ENCODE peak calls at places on chromosomes 16 and 17, in four cellular contexts. D, X, Y and V are unnamed samples.

GRCh38 chr16:4698321-4699029 is 5.1 kb downstream of the NUDT16L1 start:
- DNase-seq in X (no peak), D (peak; percentile 20), Y (no peak), V (no peak)

GRCh38 chr16:86733526-86734254 is 155.3 kb downstream of the FOXL1 start:
- DNase-seq in Y (no peak), X (no peak), D (no peak), V (no peak)

GRCh38 chr17:7841622-7842379 is 7.8 kb downstream of the KDM6B start:
- DNase-seq in D (peak; percentile 93), Y (peak; percentile 92), X (peak; percentile 79), V (peak; percentile 91)

GRCh38 chr17:74637912-74638311 is 14.4 kb upstream of the CD300E start:
- DNase-seq in X (no peak), D (no peak), Y (no peak), V (no peak)

GRCh38 chr17:81714412-81715106 is 2.5 kb downstream of the SLC25A10 start:
- DNase-seq in X (no peak), D (no peak), Y (no peak), V (no peak)

GRCh38 chr16:14564881-14565687 is 65.0 kb downstream of the PARN start:
- DNase-seq in D (no peak), X (no peak), Y (peak; percentile 46), V (no peak)

GRCh38 chr17:80017226-80018010 is 18.3 kb downstream of the TBC1D16 start:
- DNase-seq in D (no peak), Y (no peak), X (no peak), V (no peak)

GRCh38 chr17:51890710-51891109 is 267.8 kb downstream of the CA10 start:
- DNase-seq in Y (no peak), D (no peak), X (no peak), V (no peak)

GRCh38 chr16:12059216-12059769 is 82.8 kb downstream of the SNX29 start:
- DNase-seq in Y (no peak), X (no peak), D (no peak), V (no peak)

GRCh38 chr17:40555296-40556190 is 9.7 kb downstream of the CCR7 start:
- DNase-seq in Y (no peak), X (no peak), D (peak; percentile 16), V (peak; percentile 17)

GRCh38 chr17:59378621-59379194 is 47.3 kb downstream of the YPEL2 start:
- DNase-seq in Y (no peak), X (no peak), D (peak; percentile 60), V (no peak)

GRCh38 chr17:31593806-31594205 is 202.3 kb downstream of the RAB11FIP4 start:
- DNase-seq in Y (no peak), X (no peak), D (no peak), V (no peak)

GRCh38 chr17:32648450-32648849 is 161.7 kb downstream of the CDK5R1 start:
- DNase-seq in Y (no peak), D (no peak), X (no peak), V (no peak)

GRCh38 chr17:81870155-81870977 is 771 bp downstream of the ARHGDIA start:
- DNase-seq in X (no peak), D (peak; percentile 48), Y (peak; percentile 69), V (peak; percentile 40)

GRCh38 chr16:21197621-21198020 is 13.8 kb downstream of the ZP2 start:
- DNase-seq in D (no peak), Y (no peak), X (no peak), V (no peak)

GRCh38 chr16:48687421-48688038 is 77.5 kb upstream of the N4BP1 start:
- DNase-seq in Y (peak; percentile 70), X (peak; percentile 60), D (peak; percentile 18), V (peak; percentile 28)

GRCh38 chr17:14198575-14198974 is 38.1 kb downstream of the CDRT15 start:
- DNase-seq in D (no peak), Y (no peak), X (no peak), V (no peak)

GRCh38 chr17:40317345-40317873 is 8.4 kb downstream of the RARA start:
- DNase-seq in D (peak; percentile 72), X (peak; percentile 46), Y (peak; percentile 86), V (peak; percentile 50)

GRCh38 chr17:37322826-37323561 is 52.8 kb upstream of the C17orf78 start:
- DNase-seq in D (no peak), Y (no peak), X (no peak), V (no peak)

GRCh38 chr16:50505115-50505514 is 43.1 kb upstream of the NKD1 start:
- DNase-seq in D (no peak), Y (no peak), X (no peak), V (no peak)

GRCh38 chr16:50506543-50506937 is 41.7 kb upstream of the NKD1 start:
- DNase-seq in Y (no peak), D (no peak), X (no peak), V (no peak)

GRCh38 chr16:50505714-50506542 is 42.3 kb upstream of the NKD1 start:
- DNase-seq in Y (peak; percentile 15), X (no peak), D (no peak), V (no peak)

GRCh38 chr16:50507397-50507796 is 40.8 kb upstream of the NKD1 start:
- DNase-seq in D (no peak), X (no peak), Y (no peak), V (no peak)

DNA sequence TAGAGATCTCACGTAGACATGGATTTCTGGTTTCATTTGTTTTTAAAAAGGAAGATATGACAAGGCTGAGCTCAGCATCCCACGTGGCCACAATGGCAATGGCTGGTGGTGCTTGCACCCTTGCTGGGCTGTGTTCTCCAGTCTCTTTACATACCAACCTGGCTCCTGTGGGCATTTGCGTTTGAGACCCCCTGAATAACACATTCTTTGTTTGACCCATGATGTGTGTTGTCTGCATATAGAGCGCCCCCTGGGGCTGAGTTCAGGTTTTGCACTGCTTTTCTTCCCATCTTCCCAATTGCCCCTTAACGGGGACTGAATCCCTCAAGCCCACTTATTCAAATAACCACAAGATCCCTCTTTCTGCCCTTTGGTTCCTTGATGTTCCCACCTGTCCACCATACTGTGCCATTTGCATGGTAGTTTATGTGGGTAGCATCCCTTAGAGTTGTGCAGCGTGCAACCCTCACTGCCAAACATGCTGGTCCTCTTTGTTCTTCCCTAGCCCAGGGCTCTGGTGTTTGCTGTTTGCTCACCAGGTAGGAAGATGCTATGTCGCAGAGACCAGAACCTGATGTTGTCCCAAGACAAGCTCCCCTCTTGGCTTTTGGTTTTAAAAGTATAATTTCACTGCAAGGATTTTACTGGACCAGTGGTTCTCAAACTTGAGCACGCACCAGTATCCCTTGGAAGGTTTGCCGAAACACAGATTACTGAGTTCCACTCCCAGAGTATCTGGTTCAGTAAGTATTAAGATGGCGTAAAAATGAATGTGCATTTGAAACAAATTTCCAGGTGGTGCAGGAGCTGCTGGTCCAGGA is 38.5 kb upstream of the NKD1 start:
- DNase-seq in X (peak; percentile 40), Y (peak; percentile 11), D (no peak), V (peak; percentile 31)
- TF ChIP-seq CTCF in X (peak; percentile 97), Y (peak; percentile 34), D (no peak), V (peak; percentile 26)

GRCh38 chr17:17676752-17677151 is 4.5 kb upstream of the RAI1 start:
- DNase-seq in Y (no peak), D (no peak), X (no peak), V (no peak)
- H3K4me1 ChIP-seq in Y (peaks cover 10% of the 10 kb centered on the region), D (no peaks in the 10 kb centered on the region), X (peaks cover 23% of the 10 kb centered on the region), V (no peaks in the 10 kb centered on the region)

GRCh38 chr17:19648475-19649406 is at the start of gene ALDH3A2:
- DNase-seq in D (peak; percentile 97), Y (peak; percentile 99), X (peak; percentile 85), V (peak; percentile 97)
- TF ChIP-seq CTCF in D (peak; percentile 9), Y (peak; percentile 26), X (peak; percentile 17), V (no peak)

GRCh38 chr17:78344666-78345065 is 15.2 kb downstream of the SOCS3 start:
- DNase-seq in Y (no peak), X (no peak), D (no peak), V (no peak)

GRCh38 chr17:78341559-78342437 is 18.1 kb downstream of the SOCS3 start:
- DNase-seq in Y (peak; percentile 77), D (peak; percentile 77), X (no peak), V (peak; percentile 79)

GRCh38 chr17:78343099-78343432 is 16.8 kb downstream of the SOCS3 start:
- DNase-seq in D (peak; percentile 82), X (peak; percentile 45), Y (no peak), V (peak; percentile 52)

GRCh38 chr17:78343433-78344201 is 16.3 kb downstream of the SOCS3 start:
- DNase-seq in X (no peak), D (no peak), Y (no peak), V (peak; percentile 50)

DNA sequence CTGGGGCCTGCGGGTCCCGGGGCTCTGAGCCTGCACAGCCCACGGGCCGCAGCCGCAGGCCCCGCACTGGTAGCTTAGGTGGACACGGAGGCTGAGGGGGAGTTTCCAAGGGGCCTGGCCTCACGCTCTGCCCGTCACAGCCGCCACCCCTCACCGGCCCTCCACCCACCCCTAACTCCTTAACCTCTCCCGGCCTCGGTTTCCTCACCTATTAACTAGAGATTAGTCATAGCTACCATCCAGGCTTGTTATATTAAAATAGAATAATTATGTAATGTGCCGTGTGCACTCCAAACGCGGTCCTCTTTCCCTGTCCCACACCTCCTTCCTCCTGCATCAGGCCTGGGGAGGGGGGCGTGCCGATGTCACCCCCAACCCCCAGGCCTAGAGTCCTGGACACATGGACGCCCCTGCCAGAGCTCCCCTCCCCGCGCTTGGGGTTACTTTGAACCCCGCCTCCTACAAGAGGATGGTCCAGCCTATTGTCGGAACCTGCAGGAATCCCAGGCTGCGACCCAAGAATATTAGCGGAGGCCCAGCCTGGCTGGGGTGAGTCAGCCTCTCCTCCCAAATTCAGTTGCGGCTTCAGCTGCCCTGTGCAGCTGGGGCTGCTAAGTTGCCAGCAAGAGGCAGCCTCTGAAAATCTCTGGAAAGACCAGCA is 17.3 kb downstream of the SOCS3 start:
- DNase-seq in X (peak; percentile 65), Y (peak; percentile 58), D (peak; percentile 84), V (no peak)
- H3K4me1 ChIP-seq in X (peaks cover 54% of the 10 kb centered on the region), Y (peaks cover 70% of the 10 kb centered on the region), D (peaks cover 29% of the 10 kb centered on the region), V (peaks cover 54% of the 10 kb centered on the region)